ENCODE peak calls at places on chromosomes 13 and 19, in seven cellular contexts. M is DND-41, P is aorta, H is GM23248, D is GM23338, E is brain microvascular endothelial cell, L is iPS DF 6.9. T is an unnamed sample. For H3K27me3, the result is how much of the 10 kb centered on the place peaks cover.

GRCh38 chr19:3060852-3061182 is 1.5 kb downstream of the TLE5 start:
- DNase-seq in L (no peak), M (no peak), D (no peak), P (no peak), H (no peak), E (no peak), T (no peak)

GRCh38 chr19:49114630-49115363 is 627 bp downstream of the LIN7B start:
- DNase-seq in E (peak), L (no peak), M (peak), P (peak), H (peak), D (peak), T (peak)

GRCh38 chr19:32824136-32824835 is 45.3 kb downstream of the SLC7A9 start:
- DNase-seq in H (no peak), P (no peak), M (no peak), E (no peak), D (no peak), L (no peak), T (peak)

GRCh38 chr13:99312493-99312883 is 5.3 kb upstream of the GPR183 start:
- DNase-seq in L (no peak), H (peak), D (no peak), P (no peak), M (no peak), E (peak), T (no peak)

GRCh38 chr13:24270639-24271131 is 38.7 kb upstream of the C1QTNF9 start:
- DNase-seq in E (peak), L (no peak), H (peak), M (peak), D (peak), P (peak), T (peak)

GRCh38 chr19:49863935-49864320 is 3.4 kb downstream of the PNKP start:
- DNase-seq in P (peak), E (no peak), L (no peak), D (no peak), H (no peak), M (no peak), T (no peak)

GRCh38 chr19:35124098-35125060 is 8.8 kb downstream of the FXYD3 start:
- DNase-seq in P (peak), D (peak), H (peak), E (peak), M (no peak), L (no peak), T (peak)

GRCh38 chr13:82458169-82458568 is 1424.1 kb downstream of the SLITRK1 start:
- DNase-seq in D (no peak), H (no peak), L (no peak), E (no peak), P (no peak), M (no peak), T (no peak)

GRCh38 chr13:87080100-87080779 is 590.9 kb upstream of the SLITRK5 start:
- DNase-seq in H (no peak), P (peak), D (no peak), L (no peak), M (no peak), E (no peak), T (no peak)

GRCh38 chr13:99307247-99307646 is at the start of gene GPR183:
- DNase-seq in E (peak), L (no peak), H (peak), D (no peak), M (no peak), P (no peak), T (no peak)

GRCh38 chr19:11964496-11964857 is 363 bp upstream of the ZNF763 start:
- DNase-seq in E (no peak), P (peak), D (peak), H (peak), M (no peak), L (no peak), T (no peak)

GRCh38 chr19:10517361-10517759 is at the start of gene S1PR5:
- DNase-seq in E (no peak), M (no peak), P (no peak), D (peak), H (peak), L (no peak), T (peak)

GRCh38 chr13:21677075-21677628 is 6.3 kb downstream of the FGF9 start:
- DNase-seq in H (no peak), M (no peak), P (no peak), E (no peak), D (no peak), L (no peak), T (no peak)

GRCh38 chr13:38687246-38688229 is 661 bp downstream of the FREM2 start:
- DNase-seq in H (peak), D (peak), M (no peak), E (peak), L (no peak), P (peak), T (peak)

GRCh38 chr13:35347679-35348205 is 128.7 kb downstream of the MAB21L1 start:
- DNase-seq in E (no peak), D (peak), P (no peak), H (no peak), L (no peak), M (no peak), T (no peak)

GRCh38 chr13:99859178-99860177 is 112.1 kb downstream of the ZIC5 start:
- DNase-seq in D (no peak), L (no peak), M (no peak), P (no peak), H (no peak), E (no peak), T (no peak)

GRCh38 chr13:42553098-42554046 is 20.6 kb upstream of the TNFSF11 start:
- DNase-seq in D (no peak), L (no peak), H (peak), P (no peak), M (no peak), E (peak), T (no peak)

GRCh38 chr13:39875583-39875982 is 220.1 kb downstream of the COG6 start:
- DNase-seq in P (no peak), M (no peak), D (no peak), L (no peak), E (peak), H (no peak), T (no peak)

GRCh38 chr19:30882411-30883005 is 466.7 kb downstream of the TSHZ3 start:
- DNase-seq in D (peak), M (no peak), E (no peak), P (no peak), L (no peak), H (no peak), T (no peak)
- H3K4me3 ChIP-seq in D (no peak), M (no peak), E (no peak), P (no peak), L (no peak), H (no peak), T (no peak)

DNA sequence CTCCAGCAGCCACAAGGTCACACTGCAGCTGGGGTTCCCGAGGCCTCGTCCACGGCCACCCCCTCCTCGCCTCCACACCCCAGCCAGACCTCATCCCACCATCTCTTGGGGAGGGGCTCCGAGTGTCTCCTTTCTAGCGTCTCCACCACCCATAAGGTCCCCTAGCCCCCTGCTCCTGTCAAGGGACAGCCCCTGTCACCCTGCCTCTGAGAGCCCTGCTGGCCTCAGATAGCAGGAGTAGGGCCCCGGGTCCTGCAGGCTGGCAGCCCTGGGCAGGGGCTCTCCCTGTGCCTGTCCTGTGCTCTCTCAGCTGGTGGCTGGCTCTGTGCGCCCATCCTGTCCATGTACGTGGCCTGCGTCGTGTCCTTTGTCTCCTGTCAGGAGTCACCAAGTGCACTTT is 17.0 kb downstream of the COMP start:
- DNase-seq in P (no peak), E (no peak), M (no peak), D (no peak), L (no peak), H (no peak), T (no peak)
- H3K27me3 ChIP-seq in P (under half), E (under half), M (under half), D (half or more), L (under half), H (under half), T (under half)

DNA sequence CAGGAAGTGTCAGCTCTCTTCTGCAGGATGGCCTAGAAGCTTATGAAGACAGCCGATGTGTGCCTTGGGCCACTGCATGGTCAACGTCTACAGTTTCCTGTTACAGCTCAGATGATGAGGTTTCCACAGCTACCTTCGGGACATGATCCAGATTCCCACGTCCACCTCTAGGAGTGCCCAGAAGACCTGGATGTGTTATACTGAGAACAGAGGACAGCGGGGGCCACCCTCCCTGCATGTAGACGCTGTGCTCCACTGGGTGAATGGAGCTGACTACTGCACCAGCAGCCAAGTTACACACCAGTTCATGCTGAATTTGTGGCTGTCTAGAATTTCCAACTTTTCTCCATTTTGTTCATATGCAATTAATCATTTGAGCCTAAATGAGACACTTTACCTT is 78.5 kb upstream of the MTIF3 start:
- DNase-seq in E (no peak), H (no peak), M (no peak), L (no peak), P (no peak), D (no peak), T (no peak)
- H3K27ac ChIP-seq in E (no peak), H (no peak), M (no peak), L (no peak), P (no peak), D (no peak), T (no peak)

GRCh38 chr19:8569066-8569761 is 8.0 kb downstream of the MYO1F start:
- DNase-seq in D (no peak), P (no peak), H (peak), M (peak), L (no peak), E (peak), T (peak)
- H3K4me3 ChIP-seq in D (no peak), P (no peak), H (peak), M (no peak), L (no peak), E (no peak), T (no peak)

GRCh38 chr19:6531956-6532243 is 1.1 kb downstream of the TNFSF9 start:
- DNase-seq in P (no peak), L (no peak), M (no peak), H (no peak), E (no peak), D (no peak), T (no peak)

GRCh38 chr19:6533746-6534418 is 3.1 kb downstream of the TNFSF9 start:
- DNase-seq in P (peak), L (no peak), H (no peak), D (peak), E (no peak), M (no peak), T (no peak)

GRCh38 chr19:6533000-6533328 is 2.1 kb downstream of the TNFSF9 start:
- DNase-seq in H (no peak), L (no peak), D (no peak), E (no peak), P (no peak), M (no peak), T (no peak)

GRCh38 chr19:6531163-6531955 is 533 bp downstream of the TNFSF9 start:
- DNase-seq in M (no peak), L (no peak), P (no peak), H (no peak), D (no peak), E (no peak), T (no peak)

DNA sequence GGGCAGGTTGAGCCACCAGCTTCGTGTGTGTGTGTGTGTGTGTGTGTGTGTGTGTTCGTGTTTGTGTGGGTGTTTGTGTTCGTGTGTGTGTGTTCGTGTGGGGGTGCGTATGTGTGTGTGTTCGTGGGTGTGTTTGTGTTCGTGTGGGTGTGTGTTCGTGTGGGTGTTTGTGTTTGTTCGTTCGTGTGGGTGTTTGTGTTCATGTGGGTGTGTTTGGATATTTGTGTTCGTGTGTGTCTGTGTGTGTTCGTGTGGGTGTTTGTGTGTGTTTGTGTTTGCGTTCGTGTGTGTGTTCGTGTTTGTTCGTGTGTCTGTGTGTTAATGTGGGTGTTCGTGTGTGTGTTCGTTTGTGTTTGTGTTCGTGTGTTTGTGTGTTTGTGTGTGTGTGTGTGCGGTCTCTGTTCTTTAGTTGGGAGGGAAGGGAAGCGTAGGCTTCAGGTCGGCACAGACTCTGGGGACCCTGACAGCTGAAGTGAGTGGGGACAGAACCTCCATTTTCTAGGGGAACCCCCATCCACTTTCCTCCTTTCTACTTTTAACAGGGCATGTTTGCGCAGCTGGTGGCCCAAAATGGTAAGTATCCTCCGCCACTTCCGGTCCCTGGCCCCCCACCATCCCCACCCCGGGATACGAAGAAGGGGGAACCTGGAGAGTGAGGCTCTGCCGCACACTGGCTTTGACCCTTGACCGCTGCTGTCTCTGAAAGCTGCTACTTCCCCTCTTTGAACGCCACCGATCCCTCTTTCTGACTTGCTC is 1.6 kb downstream of the TNFSF9 start:
- DNase-seq in L (no peak), H (no peak), M (no peak), E (no peak), P (no peak), D (no peak), T (no peak)
- H3K27me3 ChIP-seq in L (under half), H (under half), M (under half), E (under half), P (under half), D (half or more), T (under half)

GRCh38 chr13:77026255-77026782 is 640 bp downstream of the FBXL3 start:
- DNase-seq in D (peak), E (peak), P (peak), H (peak), M (peak), L (no peak), T (peak)
- H3K27ac ChIP-seq in D (no peak), E (peak), P (peak), H (peak), M (peak), L (no peak), T (no peak)

GRCh38 chr13:51246411-51247298 is 24.5 kb downstream of the FAM124A start:
- DNase-seq in H (no peak), M (no peak), L (no peak), D (no peak), E (no peak), P (peak), T (no peak)
- H3K4me3 ChIP-seq in H (no peak), M (no peak), L (no peak), D (no peak), E (no peak), P (no peak), T (no peak)

T was measured in SJCRH30.